ENCODE peak calls at places on chromosomes 16 and 17, in nine cellular contexts. One of them, this sample, is unnamed.

GRCh38 chr17:17103160-17103559 is 60.9 kb downstream of the MPRIP start:
- DNase-seq in right lobe of liver: no peak
- DNase-seq in dorsolateral prefrontal cortex: no peak
- DNase-seq in upper lobe of right lung: no peak
- DNase-seq in GM12865: no peak
- DNase-seq in breast epithelium: no peak
- DNase-seq in suprapubic skin: no peak
- DNase-seq in fibroblast of the aortic adventitia: no peak
- DNase-seq in fibroblast of pulmonary artery: no peak
- DNase-seq in this sample: no peak

GRCh38 chr16:56848955-56849689 is 15.9 kb upstream of the SLC12A3 start:
- DNase-seq in upper lobe of right lung: peak; percentile 49
- DNase-seq in fibroblast of the aortic adventitia: peak; percentile 79
- DNase-seq in suprapubic skin: peak; percentile 34
- DNase-seq in right lobe of liver: no peak
- DNase-seq in GM12865: no peak
- DNase-seq in dorsolateral prefrontal cortex: no peak
- DNase-seq in fibroblast of pulmonary artery: peak; percentile 63
- DNase-seq in breast epithelium: no peak
- DNase-seq in this sample: peak; percentile 82

GRCh38 chr17:77315551-77316190 is 174.9 kb downstream of the SEC14L1 start:
- DNase-seq in right lobe of liver: peak; percentile 55
- DNase-seq in breast epithelium: no peak
- DNase-seq in fibroblast of pulmonary artery: no peak
- DNase-seq in dorsolateral prefrontal cortex: no peak
- DNase-seq in suprapubic skin: peak; percentile 61
- DNase-seq in fibroblast of the aortic adventitia: no peak
- DNase-seq in upper lobe of right lung: peak; percentile 73
- DNase-seq in GM12865: no peak
- DNase-seq in this sample: no peak

GRCh38 chr17:76485569-76485968 is 15.7 kb downstream of the RHBDF2 start:
- DNase-seq in upper lobe of right lung: no peak
- DNase-seq in dorsolateral prefrontal cortex: peak; percentile 63
- DNase-seq in breast epithelium: no peak
- DNase-seq in right lobe of liver: no peak
- DNase-seq in fibroblast of the aortic adventitia: no peak
- DNase-seq in fibroblast of pulmonary artery: no peak
- DNase-seq in GM12865: no peak
- DNase-seq in suprapubic skin: no peak
- DNase-seq in this sample: no peak

GRCh38 chr17:13030459-13031305 is 12.9 kb upstream of the ELAC2 start:
- DNase-seq in suprapubic skin: no peak
- DNase-seq in fibroblast of the aortic adventitia: peak; percentile 89
- DNase-seq in GM12865: peak; percentile 58
- DNase-seq in upper lobe of right lung: no peak
- DNase-seq in dorsolateral prefrontal cortex: peak; percentile 24
- DNase-seq in right lobe of liver: no peak
- DNase-seq in fibroblast of pulmonary artery: peak; percentile 69
- DNase-seq in breast epithelium: no peak
- DNase-seq in this sample: peak; percentile 65

GRCh38 chr17:81287741-81288430 is 7.2 kb downstream of the SLC38A10 start:
- DNase-seq in right lobe of liver: no peak
- DNase-seq in upper lobe of right lung: no peak
- DNase-seq in fibroblast of pulmonary artery: no peak
- DNase-seq in suprapubic skin: no peak
- DNase-seq in dorsolateral prefrontal cortex: no peak
- DNase-seq in fibroblast of the aortic adventitia: no peak
- DNase-seq in breast epithelium: no peak
- DNase-seq in GM12865: no peak
- DNase-seq in this sample: no peak

GRCh38 chr16:69848635-69849545 is 86.8 kb downstream of the WWP2 start:
- DNase-seq in dorsolateral prefrontal cortex: peak; percentile 37
- DNase-seq in upper lobe of right lung: peak; percentile 65
- DNase-seq in suprapubic skin: peak; percentile 90
- DNase-seq in breast epithelium: peak; percentile 83
- DNase-seq in fibroblast of the aortic adventitia: peak; percentile 96
- DNase-seq in right lobe of liver: peak; percentile 62
- DNase-seq in fibroblast of pulmonary artery: peak; percentile 92
- DNase-seq in GM12865: no peak
- DNase-seq in this sample: peak; percentile 92

GRCh38 chr16:21233521-21234150 is at the start of gene ANKS4B:
- DNase-seq in fibroblast of pulmonary artery: no peak
- DNase-seq in dorsolateral prefrontal cortex: no peak
- DNase-seq in GM12865: no peak
- DNase-seq in fibroblast of the aortic adventitia: no peak
- DNase-seq in right lobe of liver: peak; percentile 24
- DNase-seq in upper lobe of right lung: no peak
- DNase-seq in breast epithelium: no peak
- DNase-seq in suprapubic skin: no peak
- DNase-seq in this sample: no peak

GRCh38 chr17:66670211-66670610 is 164.7 kb upstream of the CACNG5 start:
- DNase-seq in GM12865: no peak
- DNase-seq in fibroblast of pulmonary artery: no peak
- DNase-seq in fibroblast of the aortic adventitia: no peak
- DNase-seq in suprapubic skin: no peak
- DNase-seq in dorsolateral prefrontal cortex: no peak
- DNase-seq in upper lobe of right lung: no peak
- DNase-seq in breast epithelium: no peak
- DNase-seq in right lobe of liver: no peak
- DNase-seq in this sample: no peak

GRCh38 chr16:4386452-4386813 is 14.8 kb downstream of the VASN start:
- DNase-seq in fibroblast of the aortic adventitia: peak; percentile 61
- DNase-seq in dorsolateral prefrontal cortex: no peak
- DNase-seq in breast epithelium: no peak
- DNase-seq in upper lobe of right lung: no peak
- DNase-seq in right lobe of liver: peak; percentile 18
- DNase-seq in GM12865: no peak
- DNase-seq in suprapubic skin: peak; percentile 76
- DNase-seq in fibroblast of pulmonary artery: no peak
- DNase-seq in this sample: peak; percentile 55

GRCh38 chr17:43042025-43042424 is 17.0 kb downstream of the RND2 start:
- DNase-seq in dorsolateral prefrontal cortex: no peak
- DNase-seq in right lobe of liver: no peak
- DNase-seq in upper lobe of right lung: no peak
- DNase-seq in breast epithelium: no peak
- DNase-seq in suprapubic skin: no peak
- DNase-seq in fibroblast of pulmonary artery: no peak
- DNase-seq in fibroblast of the aortic adventitia: no peak
- DNase-seq in GM12865: no peak
- DNase-seq in this sample: no peak

GRCh38 chr16:75606507-75606906 is 16.6 kb downstream of the ADAT1 start:
- DNase-seq in fibroblast of pulmonary artery: no peak
- DNase-seq in suprapubic skin: no peak
- DNase-seq in breast epithelium: no peak
- DNase-seq in right lobe of liver: no peak
- DNase-seq in dorsolateral prefrontal cortex: no peak
- DNase-seq in GM12865: no peak
- DNase-seq in fibroblast of the aortic adventitia: no peak
- DNase-seq in upper lobe of right lung: no peak
- DNase-seq in this sample: no peak

GRCh38 chr16:13229039-13229438 is 327.6 kb downstream of the SHISA9 start:
- DNase-seq in fibroblast of the aortic adventitia: no peak
- DNase-seq in right lobe of liver: no peak
- DNase-seq in dorsolateral prefrontal cortex: no peak
- DNase-seq in GM12865: no peak
- DNase-seq in fibroblast of pulmonary artery: no peak
- DNase-seq in breast epithelium: no peak
- DNase-seq in suprapubic skin: no peak
- DNase-seq in upper lobe of right lung: no peak
- DNase-seq in this sample: no peak

GRCh38 chr16:13223666-13224065 is 322.3 kb downstream of the SHISA9 start:
- DNase-seq in right lobe of liver: no peak
- DNase-seq in fibroblast of pulmonary artery: no peak
- DNase-seq in upper lobe of right lung: no peak
- DNase-seq in breast epithelium: no peak
- DNase-seq in suprapubic skin: no peak
- DNase-seq in GM12865: no peak
- DNase-seq in fibroblast of the aortic adventitia: no peak
- DNase-seq in dorsolateral prefrontal cortex: no peak
- DNase-seq in this sample: no peak
- TF ChIP-seq CTCF in right lobe of liver: no peak
- TF ChIP-seq CTCF in fibroblast of pulmonary artery: no peak
- TF ChIP-seq CTCF in upper lobe of right lung: no peak
- TF ChIP-seq CTCF in breast epithelium: no peak
- TF ChIP-seq CTCF in suprapubic skin: no peak
- TF ChIP-seq CTCF in GM12865: no peak
- TF ChIP-seq CTCF in fibroblast of the aortic adventitia: no peak
- TF ChIP-seq CTCF in dorsolateral prefrontal cortex: no peak
- TF ChIP-seq CTCF in this sample: no peak

DNA sequence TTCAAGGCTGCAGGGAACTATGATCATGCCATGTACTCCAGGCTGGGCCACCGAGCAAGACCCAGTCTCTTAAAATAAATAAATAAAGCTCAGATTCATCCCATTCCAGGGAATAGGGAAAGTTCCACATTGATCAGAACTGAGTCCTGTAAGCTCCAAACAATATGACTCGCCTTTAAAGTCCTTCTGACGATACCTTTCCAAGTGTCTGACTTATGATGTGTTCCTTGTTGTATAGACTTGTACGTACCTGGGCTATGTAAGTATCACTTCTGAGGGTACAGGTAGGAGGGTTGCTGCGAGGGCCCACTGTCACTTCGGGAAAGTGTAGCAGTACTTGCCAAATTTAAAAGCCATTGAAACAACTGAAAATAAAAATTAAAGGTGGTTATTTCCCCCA is 252.8 kb downstream of the IRX3 start:
- DNase-seq in suprapubic skin: no peak
- DNase-seq in dorsolateral prefrontal cortex: no peak
- DNase-seq in fibroblast of pulmonary artery: no peak
- DNase-seq in fibroblast of the aortic adventitia: no peak
- DNase-seq in breast epithelium: no peak
- DNase-seq in right lobe of liver: no peak
- DNase-seq in GM12865: no peak
- DNase-seq in upper lobe of right lung: no peak
- DNase-seq in this sample: no peak
- H3K4me3 ChIP-seq in suprapubic skin: no peak overlapping the region
- H3K4me3 ChIP-seq in dorsolateral prefrontal cortex: no peak overlapping the region
- H3K4me3 ChIP-seq in fibroblast of pulmonary artery: no peak overlapping the region
- H3K4me3 ChIP-seq in fibroblast of the aortic adventitia: no peak overlapping the region
- H3K4me3 ChIP-seq in breast epithelium: no peak overlapping the region
- H3K4me3 ChIP-seq in right lobe of liver: no peak overlapping the region
- H3K4me3 ChIP-seq in GM12865: no peak overlapping the region
- H3K4me3 ChIP-seq in upper lobe of right lung: no peak overlapping the region
- H3K4me3 ChIP-seq in this sample: no peak overlapping the region

DNA sequence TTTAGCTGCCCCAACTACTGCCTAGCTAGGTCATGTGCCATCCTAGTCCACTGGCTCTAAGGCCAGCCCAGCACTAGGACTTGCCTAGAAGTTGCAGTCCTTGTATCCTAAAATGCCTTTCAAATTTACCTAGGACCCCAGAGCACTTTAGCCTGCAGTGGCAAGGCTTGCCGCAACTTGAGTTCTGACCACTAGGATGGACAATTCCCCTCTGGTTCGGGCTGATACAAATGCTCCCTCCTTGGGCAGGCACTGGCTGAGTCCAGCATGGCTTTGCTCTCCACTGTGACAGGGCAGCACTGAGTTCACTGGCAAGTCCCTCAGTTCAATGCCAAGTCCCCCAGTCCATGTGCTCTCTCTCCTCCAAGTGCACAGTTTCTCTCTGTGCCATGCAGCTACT is 9.9 kb upstream of the TMEM219 start:
- DNase-seq in right lobe of liver: no peak
- DNase-seq in GM12865: no peak
- DNase-seq in fibroblast of the aortic adventitia: no peak
- DNase-seq in dorsolateral prefrontal cortex: no peak
- DNase-seq in upper lobe of right lung: no peak
- DNase-seq in breast epithelium: no peak
- DNase-seq in suprapubic skin: no peak
- DNase-seq in fibroblast of pulmonary artery: no peak
- DNase-seq in this sample: no peak
- TF ChIP-seq CTCF in right lobe of liver: no peak
- TF ChIP-seq CTCF in GM12865: no peak
- TF ChIP-seq CTCF in fibroblast of the aortic adventitia: peak; percentile 5
- TF ChIP-seq CTCF in dorsolateral prefrontal cortex: no peak
- TF ChIP-seq CTCF in upper lobe of right lung: no peak
- TF ChIP-seq CTCF in breast epithelium: no peak
- TF ChIP-seq CTCF in suprapubic skin: no peak
- TF ChIP-seq CTCF in fibroblast of pulmonary artery: no peak
- TF ChIP-seq CTCF in this sample: peak; percentile 12

GRCh38 chr17:50533720-50534148 is 1.2 kb downstream of the EPN3 start:
- DNase-seq in upper lobe of right lung: no peak
- DNase-seq in GM12865: no peak
- DNase-seq in fibroblast of the aortic adventitia: peak; percentile 66
- DNase-seq in suprapubic skin: no peak
- DNase-seq in breast epithelium: no peak
- DNase-seq in right lobe of liver: peak; percentile 53
- DNase-seq in fibroblast of pulmonary artery: peak; percentile 64
- DNase-seq in dorsolateral prefrontal cortex: peak; percentile 73
- DNase-seq in this sample: no peak
- H3K4me3 ChIP-seq in upper lobe of right lung: no peak overlapping the region
- H3K4me3 ChIP-seq in GM12865: no peak overlapping the region
- H3K4me3 ChIP-seq in fibroblast of the aortic adventitia: no peak overlapping the region
- H3K4me3 ChIP-seq in suprapubic skin: peak overlapping the region; percentile 51
- H3K4me3 ChIP-seq in breast epithelium: peak overlapping the region; percentile 52
- H3K4me3 ChIP-seq in right lobe of liver: no peak overlapping the region
- H3K4me3 ChIP-seq in fibroblast of pulmonary artery: no peak overlapping the region
- H3K4me3 ChIP-seq in dorsolateral prefrontal cortex: peak overlapping the region; percentile 40
- H3K4me3 ChIP-seq in this sample: no peak overlapping the region

DNA sequence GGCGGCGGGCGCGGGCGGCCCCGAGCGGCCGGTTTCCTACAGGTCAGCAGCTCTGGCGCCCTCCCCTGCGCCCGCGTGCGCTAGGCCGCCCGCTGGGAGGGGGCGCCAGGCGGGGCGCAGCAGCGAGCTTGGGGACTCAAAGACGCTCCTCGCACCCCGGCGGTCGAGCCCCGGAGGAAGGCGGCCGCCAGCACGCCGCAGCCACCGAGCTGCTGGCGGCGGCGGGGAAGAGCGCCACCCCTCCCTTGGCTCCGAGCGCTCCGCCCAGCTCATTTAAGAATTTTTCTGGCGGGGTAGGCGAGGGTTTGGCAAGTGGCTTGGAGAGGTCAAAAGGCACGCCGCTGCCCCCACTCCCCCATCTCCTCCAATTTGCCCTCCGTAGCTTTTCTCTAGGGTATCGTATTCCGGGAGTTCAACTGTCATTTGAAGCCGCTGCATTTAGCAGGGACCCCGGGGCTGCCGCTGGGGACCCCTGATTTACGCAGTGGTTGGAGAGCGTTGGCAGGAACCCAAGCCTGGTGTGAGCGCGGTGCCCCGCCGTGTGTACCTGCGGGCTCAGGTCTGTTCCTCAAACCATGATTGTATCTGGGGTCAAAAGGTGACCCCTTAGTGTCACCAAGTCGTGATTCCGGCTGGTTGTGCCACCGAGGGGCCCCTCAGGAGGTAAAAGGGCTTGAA is 59.5 kb upstream of the GSE1 start:
- DNase-seq in breast epithelium: no peak
- DNase-seq in upper lobe of right lung: peak; percentile 89
- DNase-seq in fibroblast of pulmonary artery: peak; percentile 54
- DNase-seq in dorsolateral prefrontal cortex: no peak
- DNase-seq in GM12865: peak; percentile 84
- DNase-seq in fibroblast of the aortic adventitia: peak; percentile 64
- DNase-seq in suprapubic skin: no peak
- DNase-seq in right lobe of liver: peak; percentile 88
- DNase-seq in this sample: peak; percentile 73
- TF ChIP-seq CTCF in breast epithelium: no peak
- TF ChIP-seq CTCF in upper lobe of right lung: peak; percentile 41
- TF ChIP-seq CTCF in fibroblast of pulmonary artery: no peak
- TF ChIP-seq CTCF in dorsolateral prefrontal cortex: peak; percentile 16
- TF ChIP-seq CTCF in GM12865: peak; percentile 16
- TF ChIP-seq CTCF in fibroblast of the aortic adventitia: no peak
- TF ChIP-seq CTCF in suprapubic skin: no peak
- TF ChIP-seq CTCF in right lobe of liver: peak; percentile 30
- TF ChIP-seq CTCF in this sample: no peak

This sample was measured in cardiac fibroblast.